ENCODE peak calls at places on chromosomes 11 and 22, in five cellular contexts. Q is IMR-90, K is ovary, N is lower lobe of right lung, J is gastrocnemius medialis. V is an unnamed sample.

GRCh38 chr11:12377106-12377823 is at the start of gene PARVA:
- DNase-seq in K (no peak), N (peak; percentile 75), Q (peak; percentile 81), J (peak; percentile 34), V (peak; percentile 83)

GRCh38 chr11:61080526-61080925 is 21.8 kb upstream of the CD5 start:
- DNase-seq in K (no peak), J (no peak), N (no peak), Q (no peak), V (no peak)

GRCh38 chr22:23305922-23306374 is 125.6 kb downstream of the BCR start:
- DNase-seq in Q (peak; percentile 81), J (peak; percentile 69), K (peak; percentile 79), N (peak; percentile 62), V (no peak)

GRCh38 chr11:5369793-5370192 is 13.8 kb upstream of the OR51M1 start:
- DNase-seq in J (no peak), K (no peak), N (no peak), Q (peak; percentile 90), V (no peak)

GRCh38 chr11:133902506-133902905 is 54.3 kb downstream of the IGSF9B start:
- DNase-seq in N (no peak), K (no peak), J (peak; percentile 5), Q (no peak), V (no peak)

GRCh38 chr11:70070736-70071135 is 7.4 kb upstream of the ANO1 start:
- DNase-seq in Q (no peak), N (no peak), K (no peak), J (no peak), V (no peak)

GRCh38 chr11:57071829-57072228 is 83.1 kb downstream of the OR5AK2 start:
- DNase-seq in J (no peak), K (no peak), Q (peak; percentile 37), N (no peak), V (no peak)

GRCh38 chr11:28606930-28607329 is 498.7 kb downstream of the METTL15 start:
- DNase-seq in K (no peak), N (no peak), Q (no peak), J (no peak), V (no peak)

GRCh38 chr11:122253541-122254317 is 137.7 kb upstream of the BLID start:
- DNase-seq in K (no peak), N (no peak), J (no peak), Q (peak; percentile 52), V (no peak)

GRCh38 chr11:120632579-120632978 is 121.0 kb downstream of the GRIK4 start:
- DNase-seq in Q (no peak), J (no peak), N (peak; percentile 1), K (no peak), V (no peak)

GRCh38 chr22:25564979-25565677 is 653 bp downstream of the GRK3 start:
- DNase-seq in K (peak; percentile 68), J (no peak), N (peak; percentile 61), Q (no peak), V (peak; percentile 42)

GRCh38 chr11:133337905-133338536 is 194.3 kb downstream of the OPCML start:
- DNase-seq in Q (no peak), J (no peak), K (no peak), N (no peak), V (no peak)

GRCh38 chr11:95703059-95703458 is 86.5 kb downstream of the FAM76B start:
- DNase-seq in N (no peak), K (no peak), Q (no peak), J (no peak), V (no peak)

GRCh38 chr11:101867951-101868350 is 46.9 kb upstream of the CEP126 start:
- DNase-seq in N (no peak), K (no peak), J (no peak), Q (peak; percentile 58), V (no peak)

GRCh38 chr11:70397983-70398833 is at the start of gene CTTN:
- DNase-seq in Q (peak; percentile 85), K (peak; percentile 94), J (peak; percentile 76), N (peak; percentile 85), V (peak; percentile 85)

GRCh38 chr22:44182591-44183588 is 2.2 kb downstream of the PARVG start:
- DNase-seq in K (no peak), Q (no peak), J (peak; percentile 39), N (peak; percentile 88), V (peak; percentile 54)

GRCh38 chr11:76560219-76560618 is 110.3 kb downstream of the LRRC32 start:
- DNase-seq in K (no peak), Q (no peak), J (no peak), N (no peak), V (no peak)

GRCh38 chr22:44755418-44755817 is 3.0 kb downstream of the ARHGAP8 start:
- DNase-seq in N (no peak), J (no peak), Q (no peak), K (no peak), V (no peak)

GRCh38 chr22:36344106-36344827 is 43.5 kb downstream of the MYH9 start:
- DNase-seq in J (no peak), K (no peak), Q (no peak), N (no peak), V (no peak)

GRCh38 chr11:107769189-107769588 is 57.3 kb upstream of the SLN start:
- DNase-seq in J (peak; percentile 20), N (no peak), Q (peak; percentile 70), K (no peak), V (no peak)

GRCh38 chr11:105000797-105001196 is 22.2 kb downstream of the CASP5 start:
- DNase-seq in Q (no peak), N (peak; percentile 50), K (no peak), J (no peak), V (peak; percentile 21)

GRCh38 chr22:30790366-30790765 is 95.7 kb downstream of the OSBP2 start:
- DNase-seq in J (no peak), Q (no peak), K (no peak), N (no peak), V (no peak)

GRCh38 chr11:7347611-7348431 is 96.1 kb downstream of the SYT9 start:
- DNase-seq in K (no peak), Q (no peak), N (no peak), J (no peak), V (no peak)

GRCh38 chr11:16883179-16883578 is 131.0 kb downstream of the PLEKHA7 start:
- DNase-seq in N (peak; percentile 40), Q (no peak), K (no peak), J (peak; percentile 16), V (no peak)

DNA sequence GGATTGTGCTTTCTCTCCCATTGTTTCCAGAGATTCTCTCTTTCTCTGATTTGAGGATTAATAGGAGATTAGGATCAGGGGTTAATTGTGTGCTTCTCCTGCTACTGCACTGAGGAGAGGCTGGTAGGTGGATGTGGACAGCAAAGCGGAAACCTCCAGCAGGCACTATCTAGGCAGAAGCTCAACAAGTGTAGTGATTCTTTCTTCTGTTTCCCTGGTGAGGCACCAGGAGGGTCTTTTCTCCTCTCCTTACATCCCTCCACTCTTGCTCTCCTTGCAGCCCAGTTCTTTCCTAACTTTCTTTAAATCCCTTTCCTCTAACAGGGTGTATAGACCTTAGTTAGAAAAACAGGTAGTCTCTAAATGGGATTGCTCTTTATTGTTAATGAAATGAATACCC is 1.9 kb upstream of the ZBTB16 start:
- DNase-seq in N (no peak), Q (no peak), J (no peak), K (no peak), V (no peak)
- H3K27ac ChIP-seq in N (peak overlapping the region; percentile 98), Q (no peak overlapping the region), J (peak overlapping the region; percentile 94), K (no peak overlapping the region), V (no peak overlapping the region)

GRCh38 chr11:91308069-91308468 is 916.5 kb upstream of the FAT3 start:
- DNase-seq in Q (no peak), K (no peak), J (no peak), N (no peak), V (no peak)

GRCh38 chr11:91305402-91305801 is 919.2 kb upstream of the FAT3 start:
- DNase-seq in K (no peak), N (no peak), J (no peak), Q (no peak), V (no peak)

GRCh38 chr11:91314521-91314920 is 910.1 kb upstream of the FAT3 start:
- DNase-seq in K (no peak), N (no peak), J (no peak), Q (no peak), V (no peak)

DNA sequence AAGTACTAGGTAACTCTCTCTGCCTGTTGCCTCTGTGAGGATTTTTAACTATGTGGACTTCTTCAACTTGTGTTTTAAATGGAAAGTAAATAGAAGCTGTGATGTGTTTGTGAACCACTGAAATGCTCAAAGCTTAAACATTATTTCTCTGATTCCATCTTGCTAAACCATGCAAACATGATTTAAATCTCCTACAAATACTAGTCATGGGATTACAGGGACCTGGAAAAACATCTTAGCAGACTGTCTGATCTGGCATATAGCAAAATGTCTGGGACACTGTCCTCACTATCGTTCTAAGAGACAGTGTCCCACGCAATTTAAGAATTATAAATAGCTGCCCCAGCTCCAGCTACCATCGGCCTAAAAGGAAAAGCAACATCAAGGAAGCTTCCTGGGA is 914.5 kb upstream of the FAT3 start:
- DNase-seq in K (no peak), J (no peak), N (no peak), Q (no peak), V (no peak)
- H3K27ac ChIP-seq in K (no peak overlapping the region), J (no peak overlapping the region), N (no peak overlapping the region), Q (no peak overlapping the region), V (no peak overlapping the region)

GRCh38 chr11:123313261-123313660 is 116.8 kb upstream of the GRAMD1B start:
- DNase-seq in Q (no peak), K (no peak), N (no peak), J (no peak), V (no peak)
- H3K27ac ChIP-seq in Q (no peak overlapping the region), K (no peak overlapping the region), N (no peak overlapping the region), J (no peak overlapping the region), V (no peak overlapping the region)

DNA sequence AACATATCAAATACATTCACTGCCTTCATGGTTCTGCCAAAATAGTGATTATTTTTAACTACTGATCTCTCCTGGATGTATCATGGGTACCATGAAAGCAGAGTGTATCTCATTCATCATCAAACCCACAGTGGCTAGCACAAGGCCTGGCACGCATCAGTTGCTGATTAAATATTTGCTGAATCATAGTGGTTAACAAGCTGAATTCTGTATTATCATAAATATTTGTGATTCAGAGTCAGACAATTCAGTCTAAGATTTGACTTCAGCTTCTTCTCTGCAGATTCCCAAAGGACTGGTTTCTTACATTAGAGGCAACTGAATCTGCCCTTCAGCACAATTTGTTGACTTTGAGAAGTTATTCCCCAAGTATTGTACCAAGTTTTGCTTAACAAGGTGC is 715.8 kb upstream of the LRRC4C start:
- DNase-seq in N (no peak), Q (no peak), K (no peak), J (no peak), V (no peak)
- H3K27ac ChIP-seq in N (no peak overlapping the region), Q (no peak overlapping the region), K (no peak overlapping the region), J (no peak overlapping the region), V (no peak overlapping the region)

GRCh38 chr22:29149841-29150555 is 55.7 kb upstream of the EMID1 start:
- DNase-seq in J (peak; percentile 13), N (no peak), Q (no peak), K (no peak), V (no peak)
- H3K27ac ChIP-seq in J (no peak overlapping the region), N (peak overlapping the region; percentile 9), Q (no peak overlapping the region), K (peak overlapping the region; percentile 16), V (no peak overlapping the region)

GRCh38 chr11:46346886-46347636 is at the start of gene DGKZ:
- DNase-seq in N (peak; percentile 92), K (peak; percentile 94), J (peak; percentile 82), Q (peak; percentile 74), V (peak; percentile 81)
- H3K27ac ChIP-seq in N (peak within 1 kb of the TSS; percentile 88), K (no peak within 1 kb of the TSS), J (peak within 1 kb of the TSS; percentile 77), Q (peak within 1 kb of the TSS; percentile 19), V (peak within 1 kb of the TSS; percentile 50)

V was measured in pancreas.